ENCODE peak calls at places on chromosomes 12 and 14, in six cellular contexts. One of them, this sample, is unnamed.

GRCh38 chr12:3244219-3244750 is 167.1 kb downstream of the TSPAN9 start:
- DNase-seq in A549: no peak
- DNase-seq in K562: no peak
- DNase-seq in lower leg skin: no peak
- DNase-seq in esophagus muscularis mucosa: no peak
- DNase-seq in transverse colon: no peak
- DNase-seq in this sample: no peak

GRCh38 chr12:82468563-82468962 is 110.2 kb downstream of the METTL25 start:
- DNase-seq in esophagus muscularis mucosa: no peak
- DNase-seq in K562: no peak
- DNase-seq in lower leg skin: no peak
- DNase-seq in A549: no peak
- DNase-seq in transverse colon: no peak
- DNase-seq in this sample: no peak

GRCh38 chr12:46830731-46831334 is 5.0 kb upstream of the SLC38A4 start:
- DNase-seq in esophagus muscularis mucosa: no peak
- DNase-seq in transverse colon: peak; percentile 25
- DNase-seq in lower leg skin: no peak
- DNase-seq in K562: no peak
- DNase-seq in A549: no peak
- DNase-seq in this sample: peak; percentile 63

GRCh38 chr12:100528044-100528443 is 45.4 kb upstream of the GAS2L3 start:
- DNase-seq in transverse colon: no peak
- DNase-seq in lower leg skin: no peak
- DNase-seq in esophagus muscularis mucosa: no peak
- DNase-seq in A549: no peak
- DNase-seq in K562: no peak
- DNase-seq in this sample: no peak

GRCh38 chr12:123494124-123494843 is 36.3 kb downstream of the SNRNP35 start:
- DNase-seq in lower leg skin: no peak
- DNase-seq in K562: no peak
- DNase-seq in A549: no peak
- DNase-seq in esophagus muscularis mucosa: no peak
- DNase-seq in transverse colon: no peak
- DNase-seq in this sample: no peak

GRCh38 chr14:61065671-61066070 is 84.6 kb downstream of the SLC38A6 start:
- DNase-seq in lower leg skin: no peak
- DNase-seq in K562: no peak
- DNase-seq in esophagus muscularis mucosa: no peak
- DNase-seq in transverse colon: no peak
- DNase-seq in A549: no peak
- DNase-seq in this sample: no peak

GRCh38 chr12:131105736-131106356 is 152.1 kb downstream of the ADGRD1 start:
- DNase-seq in K562: no peak
- DNase-seq in esophagus muscularis mucosa: no peak
- DNase-seq in transverse colon: no peak
- DNase-seq in lower leg skin: peak; percentile 84
- DNase-seq in A549: no peak
- DNase-seq in this sample: no peak

GRCh38 chr14:40218282-40218941 is 786.2 kb upstream of the FBXO33 start:
- DNase-seq in esophagus muscularis mucosa: no peak
- DNase-seq in K562: no peak
- DNase-seq in transverse colon: no peak
- DNase-seq in lower leg skin: no peak
- DNase-seq in A549: no peak
- DNase-seq in this sample: no peak

GRCh38 chr12:103850429-103850828 is 9.4 kb upstream of the NT5DC3 start:
- DNase-seq in lower leg skin: no peak
- DNase-seq in A549: no peak
- DNase-seq in transverse colon: no peak
- DNase-seq in esophagus muscularis mucosa: peak; percentile 26
- DNase-seq in K562: no peak
- DNase-seq in this sample: no peak

GRCh38 chr12:104011265-104011664 is 38.7 kb downstream of the GLT8D2 start:
- DNase-seq in transverse colon: no peak
- DNase-seq in A549: peak; percentile 13
- DNase-seq in lower leg skin: no peak
- DNase-seq in K562: peak; percentile 51
- DNase-seq in esophagus muscularis mucosa: no peak
- DNase-seq in this sample: no peak

GRCh38 chr12:59808317-59808910 is 212.6 kb downstream of the SLC16A7 start:
- DNase-seq in K562: peak; percentile 10
- DNase-seq in transverse colon: no peak
- DNase-seq in esophagus muscularis mucosa: no peak
- DNase-seq in lower leg skin: no peak
- DNase-seq in A549: peak; percentile 2
- DNase-seq in this sample: no peak

GRCh38 chr14:103008768-103009342 is 48.5 kb downstream of the CDC42BPB start:
- DNase-seq in esophagus muscularis mucosa: no peak
- DNase-seq in K562: no peak
- DNase-seq in A549: no peak
- DNase-seq in transverse colon: no peak
- DNase-seq in lower leg skin: no peak
- DNase-seq in this sample: no peak

GRCh38 chr12:108635201-108635996 is 1.7 kb upstream of the SELPLG start:
- DNase-seq in esophagus muscularis mucosa: no peak
- DNase-seq in K562: peak; percentile 39
- DNase-seq in transverse colon: peak; percentile 71
- DNase-seq in lower leg skin: peak; percentile 84
- DNase-seq in A549: no peak
- DNase-seq in this sample: no peak

GRCh38 chr12:108907861-108908302 is 28.0 kb downstream of the DAO start:
- DNase-seq in transverse colon: no peak
- DNase-seq in A549: peak; percentile 18
- DNase-seq in K562: no peak
- DNase-seq in esophagus muscularis mucosa: no peak
- DNase-seq in lower leg skin: no peak
- DNase-seq in this sample: no peak

GRCh38 chr12:104669851-104670337 is 213.1 kb downstream of the CHST11 start:
- DNase-seq in lower leg skin: no peak
- DNase-seq in transverse colon: peak; percentile 57
- DNase-seq in K562: no peak
- DNase-seq in A549: no peak
- DNase-seq in esophagus muscularis mucosa: no peak
- DNase-seq in this sample: peak; percentile 54

DNA sequence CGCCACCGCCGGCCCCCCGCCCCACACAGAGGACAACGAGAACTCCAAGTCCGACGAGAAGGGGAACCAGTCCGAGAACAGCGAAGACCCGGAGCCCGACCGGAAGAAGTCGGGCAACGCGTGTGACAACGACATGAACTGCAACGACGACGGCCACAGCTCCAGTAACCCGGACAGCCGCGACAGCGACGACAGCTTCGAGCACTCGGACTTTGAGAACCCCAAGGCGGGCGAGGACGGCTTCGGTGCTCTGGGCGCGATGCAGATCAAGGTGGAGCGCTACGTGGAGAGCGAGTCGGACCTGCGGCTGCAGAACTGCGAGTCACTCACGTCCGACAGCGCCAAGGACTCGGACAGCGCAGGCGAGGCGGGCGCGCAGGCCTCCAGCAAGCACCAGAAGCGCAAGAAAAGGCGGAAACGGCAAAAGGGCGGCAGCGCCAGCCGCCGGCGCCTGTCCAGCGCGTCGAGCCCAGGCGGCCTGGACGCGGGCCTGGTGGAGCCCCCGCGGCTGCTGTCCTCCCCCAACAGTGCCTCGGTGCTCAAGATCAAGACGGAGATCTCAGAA is 151.1 kb downstream of the EGLN3 start:
- DNase-seq in esophagus muscularis mucosa: no peak
- DNase-seq in A549: no peak
- DNase-seq in transverse colon: no peak
- DNase-seq in lower leg skin: no peak
- DNase-seq in K562: no peak
- DNase-seq in this sample: no peak
- H3K4me3 ChIP-seq in esophagus muscularis mucosa: peak overlapping the region; percentile 41
- H3K4me3 ChIP-seq in A549: no peak overlapping the region
- H3K4me3 ChIP-seq in transverse colon: peak overlapping the region; percentile 14
- H3K4me3 ChIP-seq in lower leg skin: no peak overlapping the region
- H3K4me3 ChIP-seq in K562: no peak overlapping the region
- H3K4me3 ChIP-seq in this sample: no peak overlapping the region

DNA sequence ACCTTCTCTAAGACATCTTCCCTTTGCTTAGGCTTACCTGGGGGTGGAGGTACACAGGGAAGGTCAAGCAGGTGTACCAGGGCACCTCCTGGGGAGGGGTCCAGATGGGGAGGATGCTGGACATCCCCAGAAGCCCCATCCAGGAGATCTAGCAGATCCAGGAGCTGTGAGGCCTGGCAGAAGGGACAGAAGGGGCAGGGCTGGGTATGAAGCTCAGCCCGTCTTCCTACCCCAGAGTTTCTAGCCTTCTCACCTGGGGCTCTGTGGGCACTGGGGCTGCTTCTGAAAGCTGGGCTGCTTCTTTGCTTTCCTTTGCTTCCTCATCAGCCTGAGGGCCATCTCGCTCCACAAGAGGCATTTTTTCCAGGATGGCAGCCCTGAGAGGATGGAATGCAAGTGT is 5.2 kb downstream of the THTPA start:
- DNase-seq in K562: no peak
- DNase-seq in A549: no peak
- DNase-seq in transverse colon: no peak
- DNase-seq in lower leg skin: no peak
- DNase-seq in esophagus muscularis mucosa: no peak
- DNase-seq in this sample: no peak
- TF ChIP-seq POLR2A in K562: no peak
- TF ChIP-seq POLR2A in A549: peak; percentile 16
- TF ChIP-seq POLR2A in transverse colon: no peak
- TF ChIP-seq POLR2A in lower leg skin: no peak
- TF ChIP-seq POLR2A in esophagus muscularis mucosa: no peak
- TF ChIP-seq POLR2A in this sample: no peak

DNA sequence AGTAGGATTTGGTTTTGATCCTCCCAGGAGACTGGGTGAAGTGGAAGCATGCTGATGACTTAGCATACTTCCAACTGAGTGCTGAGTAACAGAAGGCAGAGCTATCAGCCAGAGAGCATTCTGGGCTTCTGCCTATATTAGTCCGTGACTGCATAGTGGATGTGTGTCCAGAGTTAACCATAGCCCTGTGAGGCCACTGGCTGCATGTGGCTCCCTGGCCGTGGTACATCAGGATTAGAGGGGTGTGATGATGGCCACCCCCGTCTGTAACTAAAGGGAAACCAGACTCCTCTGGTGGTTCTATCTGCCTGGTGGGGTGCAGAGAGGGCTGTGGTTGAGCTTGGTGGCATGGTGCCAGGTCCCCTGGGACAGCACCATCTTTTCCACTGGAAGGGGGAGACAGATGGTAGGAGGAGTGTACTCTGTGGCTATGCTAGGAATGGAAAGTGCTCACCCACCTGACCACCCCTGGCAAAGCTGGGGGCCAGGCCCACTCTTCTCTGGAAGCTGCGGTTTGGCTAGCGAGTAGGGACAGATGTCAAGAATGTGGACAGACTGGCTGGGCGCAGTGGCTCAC is 27.4 kb downstream of the ABCD4 start:
- DNase-seq in esophagus muscularis mucosa: no peak
- DNase-seq in K562: peak; percentile 48
- DNase-seq in lower leg skin: no peak
- DNase-seq in A549: no peak
- DNase-seq in transverse colon: no peak
- DNase-seq in this sample: no peak
- H3K4me3 ChIP-seq in esophagus muscularis mucosa: no peak overlapping the region
- H3K4me3 ChIP-seq in K562: no peak overlapping the region
- H3K4me3 ChIP-seq in lower leg skin: no peak overlapping the region
- H3K4me3 ChIP-seq in A549: no peak overlapping the region
- H3K4me3 ChIP-seq in transverse colon: no peak overlapping the region
- H3K4me3 ChIP-seq in this sample: no peak overlapping the region

DNA sequence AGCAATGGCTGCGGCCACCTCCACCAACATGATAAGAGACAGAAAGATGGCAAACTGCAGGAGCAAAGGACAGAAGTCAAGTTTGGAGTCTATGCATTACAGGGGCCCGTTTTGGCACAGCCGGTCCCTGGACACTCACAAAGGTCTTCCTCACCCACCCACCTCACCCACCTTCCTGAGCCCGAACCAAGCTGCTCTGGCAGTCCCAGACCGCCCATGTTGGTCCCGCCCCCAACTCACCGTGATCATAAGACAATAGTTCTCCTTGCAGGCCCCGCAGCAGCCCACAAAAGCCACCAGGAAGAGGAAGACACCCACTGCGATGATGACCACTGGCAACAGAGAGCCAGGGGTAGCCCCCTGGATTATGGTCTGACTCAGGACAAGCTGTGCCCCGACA is 1.9 kb downstream of the CD63 start:
- DNase-seq in esophagus muscularis mucosa: no peak
- DNase-seq in transverse colon: no peak
- DNase-seq in A549: no peak
- DNase-seq in lower leg skin: no peak
- DNase-seq in K562: no peak
- DNase-seq in this sample: no peak
- TF ChIP-seq POLR2A in esophagus muscularis mucosa: no peak
- TF ChIP-seq POLR2A in transverse colon: no peak
- TF ChIP-seq POLR2A in A549: no peak
- TF ChIP-seq POLR2A in lower leg skin: no peak
- TF ChIP-seq POLR2A in K562: no peak
- TF ChIP-seq POLR2A in this sample: no peak

DNA sequence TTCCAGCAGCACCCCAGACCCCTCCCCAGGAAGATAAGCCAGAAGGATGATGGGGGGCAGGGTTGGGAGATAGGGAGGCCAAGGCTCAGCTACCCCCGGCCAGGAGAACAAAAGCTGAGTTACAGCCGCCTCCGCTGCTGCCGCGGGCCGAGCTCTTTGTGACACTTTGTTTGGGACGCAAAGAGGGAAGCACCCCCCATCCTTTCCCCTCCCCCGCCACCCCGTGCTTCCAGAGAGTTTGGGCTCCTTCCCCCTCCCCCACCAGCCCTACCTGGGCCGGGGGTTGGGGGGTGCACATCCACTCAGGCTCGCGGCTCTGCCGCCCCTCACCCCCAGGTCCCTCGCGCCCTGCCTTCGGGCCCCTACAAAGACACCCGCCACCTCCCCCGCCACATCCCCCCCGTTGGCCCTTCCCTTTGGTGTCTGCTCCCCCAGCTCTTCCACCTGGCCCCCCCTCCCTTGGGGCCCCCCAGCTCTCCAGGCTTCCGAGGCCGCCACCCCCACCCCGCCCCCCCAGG is 780 bp downstream of the ZNF219 start:
- DNase-seq in esophagus muscularis mucosa: no peak
- DNase-seq in K562: peak; percentile 21
- DNase-seq in A549: no peak
- DNase-seq in transverse colon: peak; percentile 62
- DNase-seq in lower leg skin: no peak
- DNase-seq in this sample: no peak
- H3K4me3 ChIP-seq in esophagus muscularis mucosa: peak overlapping the region; percentile 77
- H3K4me3 ChIP-seq in K562: no peak overlapping the region
- H3K4me3 ChIP-seq in A549: peak overlapping the region; percentile 62
- H3K4me3 ChIP-seq in transverse colon: peak overlapping the region; percentile 64
- H3K4me3 ChIP-seq in lower leg skin: no peak overlapping the region
- H3K4me3 ChIP-seq in this sample: peak overlapping the region; percentile 26

DNA sequence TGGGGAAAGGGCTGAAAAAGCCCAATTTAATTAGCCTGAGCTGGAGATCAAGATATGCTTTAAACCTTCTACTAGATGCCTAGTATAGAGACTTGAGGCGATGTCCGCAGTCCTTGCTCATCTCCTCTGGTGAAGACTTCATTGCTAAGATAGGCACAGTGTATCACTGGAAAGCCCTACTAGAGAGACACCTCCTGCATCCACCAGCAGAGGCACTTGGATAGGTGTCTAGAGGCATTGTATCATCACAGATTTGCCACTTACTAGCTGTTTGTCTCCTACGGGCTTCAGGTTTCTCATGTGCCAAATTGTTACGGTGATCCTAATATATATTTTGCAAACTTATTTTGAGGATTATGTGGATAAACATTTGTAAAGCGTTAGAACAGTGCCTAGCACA is 1048.5 kb downstream of the GALC start:
- DNase-seq in lower leg skin: no peak
- DNase-seq in K562: no peak
- DNase-seq in transverse colon: no peak
- DNase-seq in A549: no peak
- DNase-seq in esophagus muscularis mucosa: no peak
- DNase-seq in this sample: no peak
- TF ChIP-seq POLR2A in lower leg skin: no peak
- TF ChIP-seq POLR2A in K562: no peak
- TF ChIP-seq POLR2A in transverse colon: no peak
- TF ChIP-seq POLR2A in A549: no peak
- TF ChIP-seq POLR2A in esophagus muscularis mucosa: no peak
- TF ChIP-seq POLR2A in this sample: no peak

GRCh38 chr12:112409906-112410244 is 470 bp upstream of the RPL6 start:
- DNase-seq in esophagus muscularis mucosa: no peak
- DNase-seq in A549: no peak
- DNase-seq in lower leg skin: no peak
- DNase-seq in transverse colon: no peak
- DNase-seq in K562: no peak
- DNase-seq in this sample: no peak
- H3K4me3 ChIP-seq in esophagus muscularis mucosa: peak overlapping the region; percentile 55
- H3K4me3 ChIP-seq in A549: no peak overlapping the region
- H3K4me3 ChIP-seq in lower leg skin: no peak overlapping the region
- H3K4me3 ChIP-seq in transverse colon: no peak overlapping the region
- H3K4me3 ChIP-seq in K562: peak overlapping the region; percentile 90
- H3K4me3 ChIP-seq in this sample: peak overlapping the region; percentile 86